ENCODE peak calls at places on chromosomes 1 and 21, in six cellular contexts. One of them, this sample, is unnamed. For H3K27me3, the result is how much of the 10 kb centered on the place peaks cover.

GRCh38 chr21:45224189-45224938 is 63.3 kb downstream of the POFUT2 start:
- DNase-seq in CD8-positive, alpha-beta memory T cell: peak
- DNase-seq in left ventricle myocardium inferior: no peak
- DNase-seq in neuronal stem cell: no peak
- DNase-seq in ovary: no peak
- DNase-seq in cardiac muscle cell: no peak
- DNase-seq in this sample: no peak

GRCh38 chr1:11498956-11499824 is 20.2 kb downstream of the DISP3 start:
- DNase-seq in CD8-positive, alpha-beta memory T cell: no peak
- DNase-seq in left ventricle myocardium inferior: no peak
- DNase-seq in neuronal stem cell: peak
- DNase-seq in ovary: no peak
- DNase-seq in cardiac muscle cell: no peak
- DNase-seq in this sample: no peak

GRCh38 chr1:67646145-67647035 is 38.6 kb upstream of the GADD45A start:
- DNase-seq in CD8-positive, alpha-beta memory T cell: no peak
- DNase-seq in left ventricle myocardium inferior: peak
- DNase-seq in neuronal stem cell: peak
- DNase-seq in ovary: peak
- DNase-seq in cardiac muscle cell: peak
- DNase-seq in this sample: peak

GRCh38 chr1:41913025-41913424 is 5.7 kb downstream of the HIVEP3 start:
- DNase-seq in CD8-positive, alpha-beta memory T cell: no peak
- DNase-seq in left ventricle myocardium inferior: no peak
- DNase-seq in neuronal stem cell: no peak
- DNase-seq in ovary: no peak
- DNase-seq in cardiac muscle cell: no peak
- DNase-seq in this sample: no peak

GRCh38 chr21:42636535-42636914 is 16.9 kb upstream of the PDE9A start:
- DNase-seq in CD8-positive, alpha-beta memory T cell: no peak
- DNase-seq in left ventricle myocardium inferior: no peak
- DNase-seq in neuronal stem cell: no peak
- DNase-seq in ovary: no peak
- DNase-seq in cardiac muscle cell: no peak
- DNase-seq in this sample: no peak

GRCh38 chr1:197173571-197174482 is 27.4 kb upstream of the ASPM start:
- DNase-seq in CD8-positive, alpha-beta memory T cell: no peak
- DNase-seq in left ventricle myocardium inferior: no peak
- DNase-seq in neuronal stem cell: no peak
- DNase-seq in ovary: no peak
- DNase-seq in cardiac muscle cell: no peak
- DNase-seq in this sample: no peak

GRCh38 chr1:98704474-98704873 is 43.0 kb downstream of the SNX7 start:
- DNase-seq in CD8-positive, alpha-beta memory T cell: no peak
- DNase-seq in left ventricle myocardium inferior: no peak
- DNase-seq in neuronal stem cell: peak
- DNase-seq in ovary: no peak
- DNase-seq in cardiac muscle cell: no peak
- DNase-seq in this sample: no peak

GRCh38 chr21:45644041-45644906 is 749 bp downstream of the PCBP3 start:
- DNase-seq in CD8-positive, alpha-beta memory T cell: no peak
- DNase-seq in left ventricle myocardium inferior: no peak
- DNase-seq in neuronal stem cell: peak
- DNase-seq in ovary: no peak
- DNase-seq in cardiac muscle cell: no peak
- DNase-seq in this sample: no peak

GRCh38 chr1:83735525-83735924 is 263.4 kb downstream of the TTLL7 start:
- DNase-seq in CD8-positive, alpha-beta memory T cell: no peak
- DNase-seq in left ventricle myocardium inferior: no peak
- DNase-seq in neuronal stem cell: no peak
- DNase-seq in ovary: no peak
- DNase-seq in cardiac muscle cell: no peak
- DNase-seq in this sample: no peak

GRCh38 chr21:32844653-32845443 is 73.3 kb upstream of the PAXBP1 start:
- DNase-seq in CD8-positive, alpha-beta memory T cell: no peak
- DNase-seq in left ventricle myocardium inferior: no peak
- DNase-seq in neuronal stem cell: no peak
- DNase-seq in ovary: no peak
- DNase-seq in cardiac muscle cell: no peak
- DNase-seq in this sample: no peak

GRCh38 chr1:204102029-204102611 is 29.2 kb downstream of the SOX13 start:
- DNase-seq in CD8-positive, alpha-beta memory T cell: no peak
- DNase-seq in left ventricle myocardium inferior: no peak
- DNase-seq in neuronal stem cell: no peak
- DNase-seq in ovary: no peak
- DNase-seq in cardiac muscle cell: no peak
- DNase-seq in this sample: no peak

GRCh38 chr1:97571760-97572159 is 349.1 kb downstream of the DPYD start:
- DNase-seq in CD8-positive, alpha-beta memory T cell: no peak
- DNase-seq in left ventricle myocardium inferior: no peak
- DNase-seq in neuronal stem cell: no peak
- DNase-seq in ovary: no peak
- DNase-seq in cardiac muscle cell: no peak
- DNase-seq in this sample: no peak

GRCh38 chr1:226120398-226120797 is 57.9 kb downstream of the H3-3A start:
- DNase-seq in CD8-positive, alpha-beta memory T cell: peak
- DNase-seq in left ventricle myocardium inferior: no peak
- DNase-seq in neuronal stem cell: no peak
- DNase-seq in ovary: no peak
- DNase-seq in cardiac muscle cell: no peak
- DNase-seq in this sample: peak

GRCh38 chr1:153565529-153566374 is at the start of gene S100A2:
- DNase-seq in CD8-positive, alpha-beta memory T cell: peak
- DNase-seq in left ventricle myocardium inferior: no peak
- DNase-seq in neuronal stem cell: no peak
- DNase-seq in ovary: peak
- DNase-seq in cardiac muscle cell: no peak
- DNase-seq in this sample: peak

GRCh38 chr1:36268981-36269380 is 37.2 kb upstream of the SH3D21 start:
- DNase-seq in CD8-positive, alpha-beta memory T cell: no peak
- DNase-seq in left ventricle myocardium inferior: no peak
- DNase-seq in neuronal stem cell: no peak
- DNase-seq in ovary: no peak
- DNase-seq in cardiac muscle cell: no peak
- DNase-seq in this sample: no peak

GRCh38 chr1:180210008-180210555 is 20.0 kb upstream of the LHX4 start:
- DNase-seq in CD8-positive, alpha-beta memory T cell: no peak
- DNase-seq in left ventricle myocardium inferior: no peak
- DNase-seq in neuronal stem cell: no peak
- DNase-seq in ovary: no peak
- DNase-seq in cardiac muscle cell: no peak
- DNase-seq in this sample: no peak

GRCh38 chr1:95370671-95370992 is 136.6 kb downstream of the RWDD3 start:
- DNase-seq in CD8-positive, alpha-beta memory T cell: no peak
- DNase-seq in left ventricle myocardium inferior: no peak
- DNase-seq in neuronal stem cell: no peak
- DNase-seq in ovary: no peak
- DNase-seq in cardiac muscle cell: no peak
- DNase-seq in this sample: no peak

GRCh38 chr1:41758904-41759548 is 159.7 kb downstream of the HIVEP3 start:
- DNase-seq in CD8-positive, alpha-beta memory T cell: no peak
- DNase-seq in left ventricle myocardium inferior: no peak
- DNase-seq in neuronal stem cell: no peak
- DNase-seq in ovary: no peak
- DNase-seq in cardiac muscle cell: no peak
- DNase-seq in this sample: no peak

GRCh38 chr1:36981771-36982622 is 52.3 kb downstream of the GRIK3 start:
- DNase-seq in CD8-positive, alpha-beta memory T cell: no peak
- DNase-seq in left ventricle myocardium inferior: no peak
- DNase-seq in neuronal stem cell: no peak
- DNase-seq in ovary: no peak
- DNase-seq in cardiac muscle cell: no peak
- DNase-seq in this sample: no peak

GRCh38 chr1:205338011-205338410 is 16.5 kb upstream of the NUAK2 start:
- DNase-seq in CD8-positive, alpha-beta memory T cell: no peak
- DNase-seq in left ventricle myocardium inferior: no peak
- DNase-seq in neuronal stem cell: no peak
- DNase-seq in ovary: no peak
- DNase-seq in cardiac muscle cell: no peak
- DNase-seq in this sample: peak

GRCh38 chr1:23590058-23590783 is 30.9 kb upstream of the ID3 start:
- DNase-seq in CD8-positive, alpha-beta memory T cell: no peak
- DNase-seq in left ventricle myocardium inferior: no peak
- DNase-seq in neuronal stem cell: no peak
- DNase-seq in ovary: no peak
- DNase-seq in cardiac muscle cell: no peak
- DNase-seq in this sample: no peak

GRCh38 chr1:3107201-3107600 is 38.2 kb downstream of the PRDM16 start:
- DNase-seq in CD8-positive, alpha-beta memory T cell: no peak
- DNase-seq in left ventricle myocardium inferior: no peak
- DNase-seq in neuronal stem cell: no peak
- DNase-seq in ovary: no peak
- DNase-seq in cardiac muscle cell: no peak
- DNase-seq in this sample: no peak

GRCh38 chr1:3105167-3105863 is 36.3 kb downstream of the PRDM16 start:
- DNase-seq in CD8-positive, alpha-beta memory T cell: no peak
- DNase-seq in left ventricle myocardium inferior: no peak
- DNase-seq in neuronal stem cell: peak
- DNase-seq in ovary: no peak
- DNase-seq in cardiac muscle cell: peak
- DNase-seq in this sample: no peak

GRCh38 chr1:3103977-3104677 is 35.1 kb downstream of the PRDM16 start:
- DNase-seq in CD8-positive, alpha-beta memory T cell: no peak
- DNase-seq in left ventricle myocardium inferior: no peak
- DNase-seq in neuronal stem cell: no peak
- DNase-seq in ovary: no peak
- DNase-seq in cardiac muscle cell: no peak
- DNase-seq in this sample: no peak

GRCh38 chr1:3101127-3101939 is 32.3 kb downstream of the PRDM16 start:
- DNase-seq in CD8-positive, alpha-beta memory T cell: no peak
- DNase-seq in left ventricle myocardium inferior: no peak
- DNase-seq in neuronal stem cell: peak
- DNase-seq in ovary: no peak
- DNase-seq in cardiac muscle cell: no peak
- DNase-seq in this sample: no peak

DNA sequence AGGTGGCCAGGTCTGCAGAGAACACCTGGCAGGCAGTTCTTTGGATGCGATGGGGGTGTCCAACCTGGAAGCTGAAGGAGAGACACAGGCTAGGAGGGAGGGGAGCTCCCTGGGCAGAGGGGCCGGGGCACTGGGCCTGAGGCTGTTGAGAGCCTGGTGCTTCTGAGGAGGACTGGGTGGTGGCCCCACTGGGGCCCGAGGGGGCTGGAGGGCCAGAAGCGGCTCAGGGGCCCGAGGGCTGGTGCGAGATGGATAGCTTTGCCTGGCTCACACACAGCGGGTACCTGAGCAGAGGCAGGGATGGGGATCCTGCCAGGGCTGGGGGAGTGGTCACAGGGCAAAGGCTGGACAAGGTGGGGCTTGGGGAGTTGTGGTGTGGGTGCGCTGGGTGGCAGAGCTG is 37.2 kb downstream of the PRDM16 start:
- DNase-seq in CD8-positive, alpha-beta memory T cell: no peak
- DNase-seq in left ventricle myocardium inferior: no peak
- DNase-seq in neuronal stem cell: no peak
- DNase-seq in ovary: no peak
- DNase-seq in cardiac muscle cell: no peak
- DNase-seq in this sample: no peak
- H3K27me3 ChIP-seq in CD8-positive, alpha-beta memory T cell: under half
- H3K27me3 ChIP-seq in left ventricle myocardium inferior: under half
- H3K27me3 ChIP-seq in neuronal stem cell: under half
- H3K27me3 ChIP-seq in ovary: under half
- H3K27me3 ChIP-seq in cardiac muscle cell: under half
- H3K27me3 ChIP-seq in this sample: under half

GRCh38 chr1:9797049-9797448 is 26.7 kb downstream of the CLSTN1 start:
- DNase-seq in CD8-positive, alpha-beta memory T cell: no peak
- DNase-seq in left ventricle myocardium inferior: no peak
- DNase-seq in neuronal stem cell: no peak
- DNase-seq in ovary: no peak
- DNase-seq in cardiac muscle cell: no peak
- DNase-seq in this sample: no peak
- H3K27ac ChIP-seq in CD8-positive, alpha-beta memory T cell: no peak
- H3K27ac ChIP-seq in left ventricle myocardium inferior: no peak
- H3K27ac ChIP-seq in neuronal stem cell: no peak
- H3K27ac ChIP-seq in ovary: no peak
- H3K27ac ChIP-seq in cardiac muscle cell: no peak
- H3K27ac ChIP-seq in this sample: no peak

DNA sequence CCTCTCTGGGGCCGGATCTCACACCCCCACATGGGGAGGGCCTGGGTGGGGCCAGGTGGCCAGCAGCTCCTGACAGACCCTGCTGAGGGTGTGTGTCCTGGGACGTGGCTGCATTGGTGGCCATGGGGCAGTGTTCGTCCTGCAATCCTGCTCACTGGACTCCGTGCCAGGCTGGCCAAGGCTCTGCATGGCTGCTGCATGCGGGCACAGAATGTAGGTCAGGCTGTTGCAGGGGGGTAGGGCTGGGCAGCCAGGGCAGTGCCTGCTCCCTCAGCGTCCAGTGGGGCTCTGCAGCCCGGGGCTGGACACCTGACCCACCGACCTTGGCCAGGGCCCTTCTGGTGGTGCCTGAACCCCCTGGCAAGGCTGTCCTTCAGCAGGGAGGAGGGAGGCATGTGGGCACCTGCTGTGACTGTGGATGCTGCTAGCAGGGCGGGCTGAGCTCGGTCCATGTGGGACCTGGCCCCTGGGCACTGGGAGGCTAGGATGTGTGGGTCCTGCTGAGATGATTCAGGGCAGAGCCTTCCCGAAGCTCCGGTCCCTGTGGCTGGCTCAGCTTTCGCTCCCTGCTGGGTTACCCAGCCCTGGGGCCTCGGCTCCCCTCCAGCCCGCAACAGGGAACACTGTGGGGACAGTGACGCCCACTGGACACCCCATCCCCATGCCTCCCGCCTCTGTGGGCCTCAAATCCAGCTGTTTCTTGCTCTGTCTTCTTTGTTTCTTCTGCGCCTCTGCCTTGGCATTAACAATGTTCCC is 14.9 kb upstream of the PLCH2 start:
- DNase-seq in CD8-positive, alpha-beta memory T cell: no peak
- DNase-seq in left ventricle myocardium inferior: no peak
- DNase-seq in neuronal stem cell: no peak
- DNase-seq in ovary: no peak
- DNase-seq in cardiac muscle cell: no peak
- DNase-seq in this sample: no peak
- H3K27me3 ChIP-seq in CD8-positive, alpha-beta memory T cell: under half
- H3K27me3 ChIP-seq in left ventricle myocardium inferior: half or more
- H3K27me3 ChIP-seq in neuronal stem cell: under half
- H3K27me3 ChIP-seq in ovary: under half
- H3K27me3 ChIP-seq in cardiac muscle cell: under half
- H3K27me3 ChIP-seq in this sample: under half

GRCh38 chr1:109725510-109725909 is 13.5 kb downstream of the GSTM5 start:
- DNase-seq in CD8-positive, alpha-beta memory T cell: no peak
- DNase-seq in left ventricle myocardium inferior: no peak
- DNase-seq in neuronal stem cell: no peak
- DNase-seq in ovary: no peak
- DNase-seq in cardiac muscle cell: no peak
- DNase-seq in this sample: no peak

GRCh38 chr1:109726728-109727127 is 14.1 kb downstream of the GSTM3 start:
- DNase-seq in CD8-positive, alpha-beta memory T cell: no peak
- DNase-seq in left ventricle myocardium inferior: no peak
- DNase-seq in neuronal stem cell: no peak
- DNase-seq in ovary: no peak
- DNase-seq in cardiac muscle cell: no peak
- DNase-seq in this sample: no peak

GRCh38 chr1:109723351-109723750 is 11.3 kb downstream of the GSTM5 start:
- DNase-seq in CD8-positive, alpha-beta memory T cell: no peak
- DNase-seq in left ventricle myocardium inferior: no peak
- DNase-seq in neuronal stem cell: no peak
- DNase-seq in ovary: no peak
- DNase-seq in cardiac muscle cell: no peak
- DNase-seq in this sample: no peak

GRCh38 chr1:109724933-109725332 is 12.9 kb downstream of the GSTM5 start:
- DNase-seq in CD8-positive, alpha-beta memory T cell: no peak
- DNase-seq in left ventricle myocardium inferior: no peak
- DNase-seq in neuronal stem cell: no peak
- DNase-seq in ovary: no peak
- DNase-seq in cardiac muscle cell: no peak
- DNase-seq in this sample: no peak

GRCh38 chr1:109726007-109726406 is 14.0 kb downstream of the GSTM5 start:
- DNase-seq in CD8-positive, alpha-beta memory T cell: no peak
- DNase-seq in left ventricle myocardium inferior: no peak
- DNase-seq in neuronal stem cell: no peak
- DNase-seq in ovary: no peak
- DNase-seq in cardiac muscle cell: no peak
- DNase-seq in this sample: no peak
- H3K27ac ChIP-seq in CD8-positive, alpha-beta memory T cell: no peak
- H3K27ac ChIP-seq in left ventricle myocardium inferior: no peak
- H3K27ac ChIP-seq in neuronal stem cell: no peak
- H3K27ac ChIP-seq in ovary: no peak
- H3K27ac ChIP-seq in cardiac muscle cell: no peak
- H3K27ac ChIP-seq in this sample: no peak